ENCODE peak calls at places on chromosomes 1 and 21, in seven cellular contexts. K is HEK293T; N is activated naive CD4-positive, alpha-beta T cell treated with Interleukin-2 at 50 U/mL for 16 hours; F is T-helper 1 cell; M is foreskin melanocyte; I is astrocyte of the cerebellum; A is KBM-7. W is an unnamed sample.

GRCh38 chr1:204295666-204296065 is 64.1 kb downstream of the PLEKHA6 start:
- DNase-seq in K (no peak), M (no peak), F (no peak), N (no peak), I (no peak), A (no peak), W (no peak)

GRCh38 chr1:53328490-53329182 is 766 bp upstream of the LRP8 start:
- DNase-seq in I (no peak), N (peak), M (no peak), A (no peak), K (no peak), F (no peak), W (no peak)

GRCh38 chr1:218273757-218274505 is 11.2 kb upstream of the RRP15 start:
- DNase-seq in N (no peak), M (no peak), I (no peak), F (no peak), A (no peak), K (no peak), W (no peak)

GRCh38 chr1:903721-904270 is 19.9 kb upstream of the SAMD11 start:
- DNase-seq in F (no peak), A (no peak), K (no peak), I (no peak), N (no peak), M (no peak), W (peak)

GRCh38 chr21:45150630-45151265 is 76.4 kb downstream of the ADARB1 start:
- DNase-seq in I (no peak), K (no peak), M (no peak), N (no peak), A (no peak), F (no peak), W (no peak)

GRCh38 chr1:117537291-117537920 is 68.4 kb upstream of the TENT5C start:
- DNase-seq in K (peak), F (no peak), I (no peak), N (no peak), A (no peak), M (no peak), W (no peak)

GRCh38 chr1:212624976-212625501 is 16.5 kb downstream of the ATF3 start:
- DNase-seq in I (no peak), K (no peak), F (no peak), N (no peak), A (no peak), M (no peak), W (no peak)

GRCh38 chr1:112619518-112620458 is at the start of gene CAPZA1:
- DNase-seq in N (peak), M (peak), K (peak), F (peak), I (peak), A (peak), W (peak)

GRCh38 chr1:32339363-32339978 is 3.4 kb upstream of the MARCKSL1 start:
- DNase-seq in M (no peak), A (peak), F (no peak), I (no peak), K (no peak), N (peak), W (no peak)

GRCh38 chr21:17789660-17790059 is 29.5 kb downstream of the C21orf91 start:
- DNase-seq in F (no peak), N (no peak), I (no peak), A (no peak), M (no peak), K (no peak), W (no peak)

GRCh38 chr1:15283500-15283899 is 36.5 kb downstream of the FHAD1 start:
- DNase-seq in F (no peak), N (no peak), I (no peak), A (no peak), K (peak), M (no peak), W (no peak)

GRCh38 chr1:177948336-177948972 is 21.4 kb downstream of the SEC16B start:
- DNase-seq in F (no peak), N (no peak), M (peak), I (peak), A (peak), K (peak), W (no peak)

GRCh38 chr1:198462365-198463025 is 78.0 kb downstream of the ATP6V1G3 start:
- DNase-seq in I (no peak), F (no peak), K (no peak), N (peak), M (no peak), A (no peak), W (no peak)

GRCh38 chr1:53381790-53382401 is 54.0 kb upstream of the LRP8 start:
- DNase-seq in A (no peak), K (no peak), M (no peak), F (no peak), N (no peak), I (no peak), W (no peak)

GRCh38 chr1:227315500-227316346 is 2.6 kb downstream of the CDC42BPA start:
- DNase-seq in A (peak), F (no peak), K (no peak), I (no peak), N (no peak), M (no peak), W (no peak)

GRCh38 chr1:155277896-155278688 is 829 bp downstream of the HCN3 start:
- DNase-seq in K (peak), N (peak), M (no peak), F (peak), I (no peak), A (peak), W (peak)

GRCh38 chr21:36701912-36702621 is 3.2 kb downstream of the SIM2 start:
- DNase-seq in I (no peak), K (no peak), F (no peak), A (no peak), M (no peak), N (no peak), W (no peak)

GRCh38 chr1:226664413-226665101 is 74.5 kb downstream of the ITPKB start:
- DNase-seq in M (no peak), N (no peak), I (peak), F (no peak), A (no peak), K (no peak), W (no peak)

GRCh38 chr1:195335541-195335940 is 1272.7 kb downstream of the KCNT2 start:
- DNase-seq in I (no peak), A (no peak), K (no peak), F (no peak), M (no peak), N (no peak), W (no peak)

GRCh38 chr1:41648844-41649243 is 164.4 kb upstream of the EDN2 start:
- DNase-seq in I (no peak), M (no peak), A (no peak), N (no peak), F (no peak), K (no peak), W (no peak)

GRCh38 chr1:236066828-236067386 is 2.0 kb upstream of the NID1 start:
- DNase-seq in M (no peak), K (no peak), A (peak), F (peak), I (no peak), N (peak), W (peak)

GRCh38 chr1:150970818-150971582 is 3.6 kb downstream of the CERS2 start:
- DNase-seq in K (no peak), F (no peak), I (no peak), M (no peak), N (no peak), A (no peak), W (no peak)